ENCODE peak calls at places on chromosomes 7 and 10, in six cellular contexts. T, S, K, N, O and Y are unnamed samples.

GRCh38 chr7:26705567-26705966 is 158.8 kb downstream of the SKAP2 start:
- DNase-seq in T (no peak), S (peak; percentile 36), K (no peak), N (peak; percentile 89), O (peak; percentile 90), Y (peak; percentile 39)

GRCh38 chr10:1461016-1461415 is 276.3 kb downstream of the ADARB2 start:
- DNase-seq in T (no peak), S (no peak), K (no peak), N (no peak), O (no peak), Y (no peak)

GRCh38 chr7:18437086-18437485 is 58.5 kb upstream of the HDAC9 start:
- DNase-seq in T (no peak), S (no peak), K (no peak), N (no peak), O (peak; percentile 21), Y (no peak)

GRCh38 chr7:136086712-136087111 is 109.6 kb upstream of the MTPN start:
- DNase-seq in T (peak; percentile 78), S (no peak), K (peak; percentile 33), N (peak; percentile 87), O (peak; percentile 2), Y (no peak)

GRCh38 chr10:95169522-95169921 is 24.5 kb upstream of the ACSM6 start:
- DNase-seq in T (no peak), S (no peak), K (no peak), N (no peak), O (no peak), Y (no peak)

GRCh38 chr10:3411044-3411443 is 238.5 kb upstream of the PITRM1 start:
- DNase-seq in T (no peak), S (no peak), K (no peak), N (no peak), O (no peak), Y (no peak)

GRCh38 chr10:45558406-45558805 is 114.2 kb downstream of the ZFAND4 start:
- DNase-seq in T (no peak), S (no peak), K (no peak), N (no peak), O (no peak), Y (no peak)

GRCh38 chr10:116741391-116742351 is 695 bp downstream of the HSPA12A start:
- DNase-seq in T (no peak), S (no peak), K (no peak), N (no peak), O (no peak), Y (no peak)

GRCh38 chr10:71397340-71398212 is 856 bp downstream of the CDH23 start:
- DNase-seq in T (peak; percentile 20), S (no peak), K (no peak), N (no peak), O (no peak), Y (no peak)

GRCh38 chr10:126842836-126843235 is 62.4 kb upstream of the DOCK1 start:
- DNase-seq in T (no peak), S (no peak), K (no peak), N (no peak), O (no peak), Y (peak; percentile 42)

GRCh38 chr10:121754667-121755066 is 156.4 kb upstream of the FGFR2 start:
- DNase-seq in T (no peak), S (no peak), K (no peak), N (no peak), O (no peak), Y (no peak)

GRCh38 chr10:62638062-62638477 is 166.4 kb upstream of the ADO start:
- DNase-seq in T (peak; percentile 56), S (no peak), K (no peak), N (no peak), O (no peak), Y (no peak)

GRCh38 chr7:157386979-157387800 is 50.4 kb downstream of the DNAJB6 start:
- DNase-seq in T (peak; percentile 89), S (peak; percentile 77), K (peak; percentile 76), N (peak; percentile 60), O (peak; percentile 71), Y (peak; percentile 74)

GRCh38 chr10:78847486-78847885 is 221.3 kb upstream of the ZMIZ1 start:
- DNase-seq in T (no peak), S (no peak), K (no peak), N (no peak), O (no peak), Y (no peak)

GRCh38 chr10:78846770-78847169 is 222.0 kb upstream of the ZMIZ1 start:
- DNase-seq in T (no peak), S (no peak), K (no peak), N (no peak), O (no peak), Y (no peak)

GRCh38 chr10:78843495-78843894 is 225.3 kb upstream of the ZMIZ1 start:
- DNase-seq in T (no peak), S (no peak), K (no peak), N (no peak), O (no peak), Y (no peak)

GRCh38 chr10:78846071-78846470 is 222.7 kb upstream of the ZMIZ1 start:
- DNase-seq in T (no peak), S (no peak), K (no peak), N (no peak), O (no peak), Y (no peak)

GRCh38 chr10:78844956-78845355 is 223.8 kb upstream of the ZMIZ1 start:
- DNase-seq in T (no peak), S (no peak), K (no peak), N (no peak), O (no peak), Y (no peak)
- TF ChIP-seq CTCF in T (no peak), S (no peak), K (no peak), N (peak; percentile 35), O (no peak), Y (no peak)

GRCh38 chr7:87424075-87424474 is 51.4 kb downstream of the ABCB4 start:
- DNase-seq in T (no peak), S (no peak), K (no peak), N (no peak), O (no peak), Y (no peak)
- TF ChIP-seq CTCF in T (no peak), S (no peak), K (no peak), N (no peak), O (no peak), Y (no peak)

DNA sequence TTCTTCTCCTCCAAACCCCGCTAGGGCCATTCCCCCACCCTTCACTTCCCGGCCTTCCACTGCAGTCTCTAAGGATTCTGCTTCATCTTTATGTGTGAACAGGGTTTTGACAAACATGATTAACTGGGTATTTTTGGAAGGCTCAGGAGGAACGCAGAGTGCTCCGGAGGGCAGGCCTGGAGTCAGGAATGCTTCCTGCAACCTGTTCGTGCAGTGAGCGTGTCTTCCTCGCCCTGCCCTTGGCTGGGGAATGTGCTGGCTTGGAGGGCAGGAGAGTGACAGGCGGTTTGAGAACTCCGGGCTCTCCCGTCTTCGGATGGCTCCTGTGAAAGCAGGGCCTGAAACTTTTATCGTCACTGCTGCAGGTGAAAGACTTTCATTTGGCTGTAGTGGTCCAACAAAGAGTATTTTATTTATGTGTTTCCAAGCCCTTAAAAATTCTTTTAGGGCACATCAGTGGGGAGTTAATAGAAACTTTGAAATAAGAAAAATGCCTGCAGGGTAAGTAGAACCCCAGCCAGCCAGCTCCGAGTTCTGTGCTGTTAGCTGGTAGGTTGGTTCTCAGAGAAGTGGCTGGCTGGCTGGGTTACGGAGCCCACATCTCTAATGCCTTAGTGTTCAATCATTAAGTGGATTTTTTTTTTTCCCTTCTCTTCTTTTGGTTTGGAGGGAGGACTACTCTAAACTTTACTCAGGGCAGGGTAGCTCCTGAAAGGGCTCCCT is 51.0 kb downstream of the TCF7L2 start:
- DNase-seq in T (peak; percentile 33), S (peak; percentile 37), K (no peak), N (no peak), O (peak; percentile 12), Y (no peak)
- TF ChIP-seq CTCF in T (no peak), S (no peak), K (no peak), N (no peak), O (peak; percentile 7), Y (no peak)

DNA sequence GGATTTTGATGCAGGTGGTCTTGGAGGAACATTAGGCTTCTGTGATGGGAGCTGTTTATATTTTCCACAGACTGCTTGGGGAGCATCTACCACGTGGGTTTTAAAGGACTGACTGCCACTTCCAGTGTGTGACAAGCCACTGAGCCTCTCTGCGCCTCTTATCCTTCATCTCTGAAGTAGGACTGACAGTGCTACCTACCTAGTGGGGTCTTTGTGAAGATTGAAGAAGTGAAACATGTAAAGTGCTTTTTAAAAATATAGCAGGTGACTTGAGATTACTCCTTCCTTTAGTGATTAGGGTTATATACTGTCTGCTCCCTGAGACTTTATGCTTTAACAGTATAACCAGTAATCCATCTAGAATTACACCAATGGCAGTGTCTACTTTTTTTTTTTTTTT is 29.9 kb downstream of the NKX2-3 start:
- DNase-seq in T (no peak), S (no peak), K (no peak), N (no peak), O (no peak), Y (no peak)
- TF ChIP-seq CTCF in T (no peak), S (no peak), K (no peak), N (no peak), O (no peak), Y (no peak)